ENCODE peak calls at places on chromosomes 13 and 19, in four cellular contexts. Y is HepG2, T is right lobe of liver, K is tibial nerve. I is an unnamed sample.

GRCh38 chr13:79711631-79712030 is 230.7 kb downstream of the NDFIP2 start:
- DNase-seq in T (no peak), K (no peak), Y (no peak), I (no peak)

GRCh38 chr19:31214086-31214485 is 135.2 kb downstream of the TSHZ3 start:
- DNase-seq in K (no peak), Y (no peak), T (no peak), I (no peak)

GRCh38 chr13:99723847-99724246 is 222.6 kb downstream of the TM9SF2 start:
- DNase-seq in K (no peak), Y (no peak), T (no peak), I (no peak)

GRCh38 chr13:27578121-27579030 is 42.0 kb downstream of the LNX2 start:
- DNase-seq in K (no peak), T (no peak), Y (no peak), I (no peak)

GRCh38 chr13:104140557-104140956 is 1074.3 kb upstream of the SLC10A2 start:
- DNase-seq in K (no peak), Y (no peak), T (no peak), I (no peak)

GRCh38 chr13:50677687-50678463 is 165.6 kb downstream of the DLEU7 start:
- DNase-seq in K (no peak), Y (no peak), T (no peak), I (no peak)

GRCh38 chr19:18431351-18432197 is 6.4 kb downstream of the ISYNA1 start:
- DNase-seq in T (no peak), K (no peak), Y (no peak), I (no peak)

GRCh38 chr19:41705393-41706174 is 2.8 kb upstream of the CEACAM5 start:
- DNase-seq in K (no peak), Y (no peak), T (peak; percentile 54), I (no peak)

GRCh38 chr19:54418030-54418929 is 3.0 kb downstream of the TTYH1 start:
- DNase-seq in Y (peak; percentile 50), K (no peak), T (no peak), I (no peak)

GRCh38 chr19:32322541-32322940 is 22.9 kb upstream of the ZNF507 start:
- DNase-seq in K (no peak), T (no peak), Y (no peak), I (no peak)

GRCh38 chr13:59867867-59868266 is 295.9 kb downstream of the DIAPH3 start:
- DNase-seq in K (no peak), Y (no peak), T (no peak), I (no peak)

GRCh38 chr19:30711296-30711695 is 339.1 kb downstream of the ZNF536 start:
- DNase-seq in K (no peak), Y (no peak), T (no peak), I (no peak)

GRCh38 chr19:28424041-28424440 is 788.9 kb downstream of the UQCRFS1 start:
- DNase-seq in T (no peak), K (no peak), Y (no peak), I (no peak)

GRCh38 chr13:26198116-26198515 is 24.0 kb downstream of the RNF6 start:
- DNase-seq in T (no peak), Y (no peak), K (no peak), I (no peak)

GRCh38 chr13:74134777-74135305 is 637 bp upstream of the KLF12 start:
- DNase-seq in T (peak; percentile 85), Y (no peak), K (peak; percentile 16), I (peak; percentile 19)

GRCh38 chr13:20270163-20270865 is 38.2 kb upstream of the GJB6 start:
- DNase-seq in T (no peak), Y (no peak), K (no peak), I (no peak)

GRCh38 chr19:30132312-30133075 is 190.5 kb downstream of the URI1 start:
- DNase-seq in K (no peak), T (no peak), Y (no peak), I (no peak)

GRCh38 chr13:46134961-46135522 is 30.2 kb upstream of the CPB2 start:
- DNase-seq in T (no peak), Y (peak; percentile 78), K (no peak), I (no peak)

GRCh38 chr19:49689133-49690072 is at the start of gene ADM5:
- DNase-seq in K (no peak), T (no peak), Y (no peak), I (no peak)

GRCh38 chr13:39612023-39612637 is 9.1 kb upstream of the LHFPL6 start:
- DNase-seq in K (peak; percentile 65), Y (peak; percentile 58), T (no peak), I (no peak)

GRCh38 chr19:5313307-5313706 is 27.3 kb downstream of the PTPRS start:
- DNase-seq in T (no peak), K (no peak), Y (peak; percentile 15), I (no peak)

GRCh38 chr13:59458908-59459579 is 704.7 kb downstream of the DIAPH3 start:
- DNase-seq in T (no peak), K (no peak), Y (no peak), I (no peak)

GRCh38 chr19:13023666-13024065 is 28.4 kb downstream of the NFIX start:
- DNase-seq in K (no peak), T (no peak), Y (no peak), I (no peak)

GRCh38 chr19:52735734-52736133 is 890 bp upstream of the ZNF611 start:
- DNase-seq in T (peak; percentile 61), K (peak; percentile 46), Y (peak; percentile 51), I (no peak)

GRCh38 chr13:46812398-46812797 is 15.4 kb upstream of the ESD start:
- DNase-seq in K (no peak), T (no peak), Y (no peak), I (no peak)

GRCh38 chr13:46953331-46953730 is 56.5 kb upstream of the HTR2A start:
- DNase-seq in Y (no peak), K (no peak), T (no peak), I (no peak)

GRCh38 chr13:82330499-82330898 is 1551.8 kb downstream of the SLITRK1 start:
- DNase-seq in T (no peak), Y (peak; percentile 29), K (no peak), I (no peak)

GRCh38 chr13:102903659-102904407 is 58.0 kb downstream of the ERCC5 start:
- DNase-seq in K (no peak), T (no peak), Y (no peak), I (no peak)

GRCh38 chr13:24106429-24106828 is 54.1 kb upstream of the SPATA13 start:
- DNase-seq in K (no peak), T (peak; percentile 78), Y (peak; percentile 90), I (no peak)

GRCh38 chr19:57249329-57249728 is 8.9 kb downstream of the ZNF805 start:
- DNase-seq in T (no peak), K (no peak), Y (no peak), I (no peak)

GRCh38 chr19:7904074-7905020 is 670 bp downstream of the MAP2K7 start:
- DNase-seq in Y (no peak), K (no peak), T (peak; percentile 79), I (peak; percentile 79)

GRCh38 chr19:16330368-16330801 is 5.8 kb downstream of the KLF2 start:
- DNase-seq in Y (peak; percentile 27), K (no peak), T (peak; percentile 75), I (peak; percentile 66)

GRCh38 chr19:44900328-44901244 is 5.0 kb upstream of the APOE start:
- DNase-seq in Y (no peak), K (no peak), T (no peak), I (no peak)

GRCh38 chr19:44905437-44906160 is at the start of gene APOE:
- DNase-seq in K (no peak), T (peak; percentile 88), Y (peak; percentile 81), I (no peak)

GRCh38 chr19:44904426-44904994 is 1.1 kb upstream of the APOE start:
- DNase-seq in Y (peak; percentile 34), T (no peak), K (no peak), I (no peak)

GRCh38 chr19:44903216-44903601 is 2.4 kb upstream of the APOE start:
- DNase-seq in T (no peak), Y (no peak), K (no peak), I (no peak)

GRCh38 chr19:44903602-44904425 is 1.8 kb upstream of the APOE start:
- DNase-seq in T (peak; percentile 88), K (peak; percentile 70), Y (peak; percentile 80), I (peak; percentile 77)
- TF ChIP-seq POLR2A in T (no peak), K (no peak), Y (peak; percentile 32), I (peak; percentile 39)

DNA sequence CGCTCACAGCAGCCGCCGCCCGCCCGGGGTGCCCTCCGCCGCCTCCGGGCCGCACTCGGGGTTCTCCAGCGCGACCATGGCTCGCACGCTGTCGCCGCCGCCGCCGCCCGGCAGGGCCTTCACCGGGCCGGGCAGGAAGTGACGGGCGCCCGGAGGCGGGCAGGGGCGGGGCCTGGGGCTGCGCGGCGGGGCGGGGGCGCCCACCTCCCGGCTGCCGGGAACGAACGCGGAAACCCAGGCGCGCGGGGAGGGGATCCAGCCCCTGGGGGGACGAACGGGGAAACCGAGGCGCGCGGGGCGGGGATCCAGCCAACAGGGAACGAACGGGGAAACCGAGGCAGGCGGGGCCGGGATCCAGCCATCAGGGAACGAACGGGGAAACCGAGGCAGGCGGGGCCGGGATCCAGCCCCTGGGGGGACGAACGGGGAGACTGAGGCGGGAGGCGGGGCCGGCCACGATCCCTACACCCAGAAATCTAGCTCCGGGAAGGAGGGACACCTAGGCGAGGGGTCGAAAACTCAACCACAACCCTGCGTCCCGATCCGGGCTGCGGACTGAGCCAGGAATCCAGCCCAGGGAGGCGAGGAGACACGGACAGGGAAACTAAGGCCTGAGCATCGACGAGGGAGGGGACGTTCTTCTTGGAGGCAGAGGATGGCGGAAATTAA is at the start of gene R3HDM4:
- DNase-seq in Y (no peak), K (peak; percentile 68), T (peak; percentile 87), I (peak; percentile 92)
- TF ChIP-seq POLR2A in Y (no peak), K (peak; percentile 66), T (peak; percentile 64), I (no peak)

DNA sequence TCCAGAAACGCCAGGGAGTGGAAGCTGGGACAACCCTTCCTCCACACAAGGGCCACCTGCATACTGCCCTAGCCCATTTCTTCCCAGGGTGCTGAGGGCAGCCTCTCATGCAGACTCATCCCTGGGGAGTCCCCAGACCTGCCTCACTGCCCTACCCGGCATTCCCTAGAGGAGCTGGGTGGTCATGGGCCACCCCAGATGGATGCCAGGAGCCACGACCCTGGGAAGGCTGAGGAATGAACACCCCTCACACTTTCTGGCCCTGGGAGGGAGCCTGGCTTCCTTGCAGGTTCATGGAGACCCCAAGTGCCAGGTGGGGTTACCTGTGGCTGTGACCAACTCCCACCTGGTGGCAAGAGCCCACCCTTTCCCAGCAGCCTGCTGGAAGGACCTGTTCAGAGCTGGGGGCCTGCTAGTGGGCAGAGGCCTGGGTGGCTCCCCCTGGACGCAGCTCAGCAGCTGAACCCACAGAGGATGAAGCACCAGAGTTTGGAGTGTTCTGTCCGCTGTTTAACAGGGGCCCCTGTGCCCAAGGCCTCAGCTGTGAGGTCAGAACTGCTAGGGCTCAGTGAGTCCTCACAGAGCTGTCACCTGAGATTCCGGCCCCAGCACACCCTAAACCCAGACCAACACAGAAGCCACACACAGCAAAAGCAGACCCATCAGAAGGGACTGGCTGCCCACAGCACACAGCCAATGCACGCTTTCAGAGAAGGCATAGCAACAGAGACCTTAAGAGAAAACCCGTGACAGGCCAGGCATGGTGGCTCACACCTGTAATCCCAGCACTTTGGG is 6.6 kb downstream of the ACP4 start:
- DNase-seq in T (no peak), Y (no peak), K (no peak), I (no peak)
- TF ChIP-seq POLR2A in T (no peak), Y (no peak), K (no peak), I (peak; percentile 88)

DNA sequence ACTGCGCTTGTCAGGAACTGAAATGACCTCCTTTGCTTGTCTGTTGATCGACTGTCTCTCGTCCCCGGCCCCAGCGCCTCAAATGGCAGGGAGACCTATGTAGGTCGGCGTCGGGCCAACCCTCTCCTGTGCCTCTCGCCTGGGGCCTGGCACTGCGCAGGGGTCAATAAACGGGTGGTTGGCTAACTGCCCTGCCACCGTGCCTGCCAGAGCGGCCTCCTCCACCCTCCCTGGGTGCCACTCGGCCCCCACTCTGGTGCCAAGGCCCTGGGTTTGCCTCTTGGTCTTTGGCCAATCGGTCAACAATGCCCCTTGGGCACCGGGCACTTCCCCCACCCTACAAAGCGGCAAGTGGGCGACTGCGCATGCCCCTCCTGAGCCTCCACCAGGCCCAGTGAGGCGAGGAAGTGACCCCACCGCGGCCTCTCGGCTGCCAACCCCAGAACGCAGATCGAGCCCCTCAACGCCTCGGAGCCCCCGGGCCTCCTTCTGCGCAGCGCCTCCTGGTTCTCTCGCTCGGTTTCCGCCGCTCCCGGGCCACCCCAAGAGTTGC is 1.1 kb downstream of the KEAP1 start:
- DNase-seq in T (peak; percentile 98), Y (peak; percentile 33), K (peak; percentile 55), I (peak; percentile 59)
- TF ChIP-seq POLR2A in T (no peak), Y (peak; percentile 3), K (no peak), I (peak; percentile 16)